ENCODE peak calls at places on chromosome 14, in seven cellular contexts. L is C1 segment of cervical spinal cord; J is naive thymus-derived CD8-positive, alpha-beta T cell; M is T-helper 1 cell; Z is HTR-8/SVneo; V is colonic mucosa; A is activated CD4-positive, alpha-beta T cell treated with anti-CD3 and anti-CD28 coated beads, Interleukin-2, amount 10 ng/mL, durations not matched to agents 7 days and 5 days. R is an unnamed sample.

GRCh38 chr14:91752956-91753355 is 21.1 kb upstream of the CATSPERB start:
- DNase-seq in L (no peak), V (no peak), M (no peak), Z (no peak), J (no peak), A (no peak), R (no peak)

GRCh38 chr14:72518809-72519377 is 375.0 kb downstream of the DPF3 start:
- DNase-seq in Z (no peak), L (no peak), M (no peak), A (peak; percentile 70), J (peak; percentile 31), V (no peak), R (no peak)

GRCh38 chr14:88326352-88327103 is 3.5 kb upstream of the KCNK10 start:
- DNase-seq in A (no peak), Z (no peak), L (no peak), V (no peak), M (no peak), J (no peak), R (no peak)

GRCh38 chr14:56081139-56081538 is 37.1 kb upstream of the PELI2 start:
- DNase-seq in J (no peak), A (no peak), L (no peak), M (no peak), Z (no peak), V (no peak), R (no peak)

GRCh38 chr14:99996951-99997571 is 68.2 kb upstream of the EVL start:
- DNase-seq in J (no peak), V (no peak), M (no peak), L (no peak), Z (no peak), A (no peak), R (peak; percentile 87)

GRCh38 chr14:97458302-97459137 is 661.3 kb downstream of the VRK1 start:
- DNase-seq in M (peak; percentile 71), A (peak; percentile 89), L (no peak), Z (no peak), J (peak; percentile 65), V (peak; percentile 39), R (no peak)

GRCh38 chr14:61602733-61603077 is 92.6 kb upstream of the HIF1A start:
- DNase-seq in V (peak; percentile 49), Z (no peak), J (no peak), M (no peak), A (no peak), L (no peak), R (no peak)

GRCh38 chr14:20302042-20302761 is 3.5 kb downstream of the TTC5 start:
- DNase-seq in Z (no peak), J (no peak), M (no peak), V (no peak), A (no peak), L (no peak), R (no peak)

GRCh38 chr14:76413962-76414665 is 38.2 kb downstream of the ESRRB start:
- DNase-seq in L (no peak), Z (no peak), V (no peak), A (no peak), J (no peak), M (no peak), R (no peak)

GRCh38 chr14:24798911-24799310 is 164.9 kb upstream of the GZMB start:
- DNase-seq in J (no peak), Z (no peak), V (no peak), L (no peak), A (no peak), M (no peak), R (no peak)

GRCh38 chr14:104866451-104867370 is 1.6 kb downstream of the CEP170B start:
- DNase-seq in J (no peak), A (no peak), L (no peak), Z (no peak), M (peak; percentile 8), V (no peak), R (no peak)

GRCh38 chr14:94009767-94010166 is 12.7 kb downstream of the CCDC197 start:
- DNase-seq in A (no peak), Z (peak; percentile 26), M (no peak), L (no peak), V (no peak), J (no peak), R (no peak)

GRCh38 chr14:59036134-59036533 is 152.3 kb upstream of the DAAM1 start:
- DNase-seq in M (no peak), V (no peak), J (no peak), L (no peak), A (no peak), Z (no peak), R (no peak)